ENCODE peak calls at places on chromosomes 6 and 20, in nine cellular contexts. W, S, N, P, R, F, Z, T and Q are unnamed samples.

GRCh38 chr20:32763202-32763999 is 1.2 kb downstream of the DNMT3B start:
- DNase-seq in Z (no peak), F (no peak), T (no peak), P (peak), S (peak), R (no peak), N (no peak), W (no peak), Q (peak)

GRCh38 chr6:33160728-33161323 is 31.4 kb downstream of the COL11A2 start:
- DNase-seq in F (peak), W (peak), P (no peak), N (peak), R (no peak), Z (no peak), S (no peak), T (peak), Q (no peak)

GRCh38 chr20:1484438-1485120 is 6.6 kb downstream of the SIRPB2 start:
- DNase-seq in F (no peak), W (no peak), P (no peak), Z (no peak), S (no peak), N (no peak), R (no peak), T (no peak), Q (no peak)

GRCh38 chr20:50344232-50345071 is 153.8 kb downstream of the CEBPB start:
- DNase-seq in F (no peak), W (no peak), T (no peak), Z (peak), P (no peak), S (no peak), N (no peak), R (no peak), Q (no peak)

GRCh38 chr20:41149679-41150131 is 12.4 kb downstream of the PLCG1 start:
- DNase-seq in N (peak), F (peak), R (no peak), P (no peak), T (no peak), W (peak), Z (no peak), S (no peak), Q (no peak)

GRCh38 chr6:13454286-13455221 is 32.8 kb downstream of the GFOD1 start:
- DNase-seq in Z (peak), F (peak), P (no peak), S (no peak), T (peak), N (no peak), R (no peak), W (peak), Q (no peak)

GRCh38 chr6:170099387-170099786 is 191.5 kb downstream of the DLL1 start:
- DNase-seq in W (no peak), P (no peak), F (no peak), Z (no peak), T (no peak), N (no peak), S (no peak), R (no peak), Q (no peak)

GRCh38 chr6:130365166-130366010 is 429 bp upstream of the TMEM200A start:
- DNase-seq in F (no peak), T (no peak), R (no peak), P (peak), S (peak), Z (peak), W (peak), N (no peak), Q (peak)

GRCh38 chr20:38764563-38765355 is 16.5 kb downstream of the ACTR5 start:
- DNase-seq in F (peak), N (peak), P (no peak), W (peak), Z (no peak), R (no peak), T (peak), S (no peak), Q (peak)

GRCh38 chr6:126180585-126180984 is 159.3 kb upstream of the CENPW start:
- DNase-seq in T (no peak), N (peak), R (no peak), S (no peak), W (peak), P (no peak), Z (peak), F (peak), Q (no peak)

GRCh38 chr6:124056884-124057283 is 253.2 kb downstream of the NKAIN2 start:
- DNase-seq in P (no peak), Z (no peak), W (no peak), F (no peak), S (no peak), T (no peak), R (peak), N (no peak), Q (no peak)

GRCh38 chr20:57770852-57771746 is 61.3 kb upstream of the PMEPA1 start:
- DNase-seq in W (no peak), Z (no peak), R (no peak), S (no peak), T (no peak), F (no peak), N (no peak), P (no peak), Q (no peak)

GRCh38 chr20:33811763-33812672 is 870 bp downstream of the CHMP4B start:
- DNase-seq in N (peak), R (no peak), T (peak), F (peak), W (peak), Z (peak), S (no peak), P (peak), Q (no peak)

GRCh38 chr6:136510299-136510698 is 39.9 kb downstream of the MAP7 start:
- DNase-seq in W (no peak), T (no peak), F (no peak), P (no peak), Z (no peak), S (no peak), N (no peak), R (no peak), Q (no peak)

GRCh38 chr6:41563060-41563776 is 17.0 kb downstream of the FOXP4 start:
- DNase-seq in Z (no peak), S (no peak), R (no peak), T (no peak), F (no peak), N (no peak), W (no peak), P (no peak), Q (no peak)

GRCh38 chr6:84752118-84752850 is 12.1 kb downstream of the TBX18 start:
- DNase-seq in N (no peak), R (no peak), T (no peak), Z (no peak), F (no peak), P (no peak), W (no peak), S (no peak), Q (no peak)

GRCh38 chr20:62824476-62825287 is 7.8 kb downstream of the COL9A3 start:
- DNase-seq in S (peak), Z (peak), F (no peak), W (peak), P (no peak), R (peak), T (no peak), N (no peak), Q (peak)

GRCh38 chr20:23046431-23046830 is 3.0 kb downstream of the THBD start:
- DNase-seq in W (no peak), S (no peak), T (no peak), N (no peak), R (no peak), F (no peak), P (no peak), Z (no peak), Q (no peak)

GRCh38 chr6:119986934-119987549 is 637.5 kb upstream of the MAN1A1 start:
- DNase-seq in F (no peak), Z (peak), R (no peak), S (no peak), W (no peak), P (no peak), T (no peak), N (no peak), Q (no peak)

GRCh38 chr6:2562721-2563120 is 188.0 kb downstream of the MYLK4 start:
- DNase-seq in S (no peak), F (no peak), P (no peak), Z (no peak), W (peak), N (no peak), T (no peak), R (no peak), Q (no peak)

GRCh38 chr6:26000366-26000886 is 37.8 kb downstream of the TRIM38 start:
- DNase-seq in F (no peak), P (no peak), R (no peak), N (no peak), Z (no peak), T (no peak), S (no peak), W (no peak), Q (no peak)

GRCh38 chr20:59850018-59850641 is 83.3 kb downstream of the SYCP2 start:
- DNase-seq in W (peak), F (peak), T (no peak), N (no peak), Z (peak), S (no peak), R (no peak), P (no peak), Q (no peak)

GRCh38 chr6:83824388-83824801 is 28.8 kb upstream of the RIPPLY2 start:
- DNase-seq in R (no peak), N (no peak), P (no peak), S (no peak), Z (no peak), T (no peak), F (peak), W (peak), Q (no peak)

GRCh38 chr20:20003088-20003954 is 13.8 kb upstream of the NAA20 start:
- DNase-seq in S (no peak), Z (peak), T (peak), P (peak), N (no peak), W (peak), F (peak), R (no peak), Q (peak)

GRCh38 chr6:111423960-111424846 is 58.8 kb downstream of the REV3L start:
- DNase-seq in W (peak), R (peak), S (no peak), Z (no peak), T (peak), P (no peak), N (no peak), F (peak), Q (peak)

GRCh38 chr6:65259080-65259479 is 447.9 kb downstream of the EYS start:
- DNase-seq in R (no peak), S (no peak), Z (no peak), F (peak), N (peak), T (no peak), W (no peak), P (no peak), Q (no peak)

GRCh38 chr20:10438217-10438616 is 3.1 kb downstream of the SLX4IP start:
- DNase-seq in R (no peak), T (no peak), S (no peak), N (no peak), F (no peak), W (no peak), Z (no peak), P (no peak), Q (no peak)

GRCh38 chr6:80638222-80639055 is 532.0 kb downstream of the BCKDHB start:
- DNase-seq in T (no peak), F (peak), N (peak), P (no peak), Z (peak), S (no peak), W (peak), R (peak), Q (peak)

GRCh38 chr20:19609642-19610223 is 148.3 kb upstream of the RIN2 start:
- DNase-seq in R (no peak), T (no peak), P (no peak), Z (no peak), N (no peak), W (no peak), S (no peak), F (peak), Q (no peak)

GRCh38 chr6:170233304-170234205 is 57.3 kb downstream of the DLL1 start:
- DNase-seq in P (no peak), N (no peak), T (peak), Z (no peak), R (no peak), W (no peak), F (no peak), S (peak), Q (peak)

GRCh38 chr6:22722913-22723312 is 153.5 kb downstream of the HDGFL1 start:
- DNase-seq in R (no peak), P (no peak), Z (no peak), T (no peak), W (no peak), N (no peak), S (no peak), F (no peak), Q (no peak)

GRCh38 chr6:33894438-33894837 is 90.6 kb upstream of the MLN start:
- DNase-seq in T (no peak), R (no peak), P (no peak), W (peak), Z (no peak), S (no peak), N (peak), F (no peak), Q (no peak)

GRCh38 chr6:167497387-167498056 is 172.6 kb downstream of the TTLL2 start:
- DNase-seq in P (no peak), W (no peak), Z (no peak), S (no peak), T (no peak), R (no peak), N (no peak), F (no peak), Q (no peak)